ENCODE peak calls at places on chromosomes 11 and 22, in seven cellular contexts. V, F, X, Z, Y, T and J are unnamed samples.

GRCh38 chr11:34192481-34193401 is 87.3 kb downstream of the NAT10 start:
- DNase-seq in V (peak), F (peak), X (peak), Z (no peak), Y (peak), T (peak), J (peak)

GRCh38 chr11:13304655-13305340 is 27.2 kb downstream of the BMAL1 start:
- DNase-seq in V (no peak), F (no peak), X (no peak), Z (no peak), Y (no peak), T (peak), J (no peak)

GRCh38 chr22:43919106-43919965 is 4.3 kb upstream of the PNPLA3 start:
- DNase-seq in V (peak), F (no peak), X (no peak), Z (no peak), Y (no peak), T (no peak), J (no peak)

GRCh38 chr22:28013611-28014010 is 94.6 kb upstream of the PITPNB start:
- DNase-seq in V (no peak), F (no peak), X (no peak), Z (no peak), Y (no peak), T (no peak), J (no peak)

GRCh38 chr22:28976588-28976987 is 85.0 kb downstream of the C22orf31 start:
- DNase-seq in V (peak), F (no peak), X (no peak), Z (no peak), Y (no peak), T (no peak), J (no peak)

GRCh38 chr22:40476341-40476740 is 105.9 kb downstream of the SGSM3 start:
- DNase-seq in V (no peak), F (no peak), X (no peak), Z (no peak), Y (peak), T (no peak), J (no peak)

GRCh38 chr11:1341928-1342524 is 32.6 kb upstream of the TOLLIP start:
- DNase-seq in V (peak), F (no peak), X (no peak), Z (no peak), Y (peak), T (no peak), J (peak)

GRCh38 chr22:39292561-39293074 is 26.8 kb downstream of the RPL3 start:
- DNase-seq in V (peak), F (peak), X (peak), Z (peak), Y (peak), T (peak), J (peak)

GRCh38 chr11:3616721-3617460 is 24.9 kb downstream of the ART5 start:
- DNase-seq in V (no peak), F (no peak), X (no peak), Z (no peak), Y (no peak), T (no peak), J (no peak)

GRCh38 chr11:62552465-62552782 is 5.8 kb upstream of the AHNAK start:
- DNase-seq in V (peak), F (no peak), X (no peak), Z (no peak), Y (peak), T (no peak), J (peak)

GRCh38 chr11:70230151-70230839 is 27.2 kb downstream of the FADD start:
- DNase-seq in V (peak), F (peak), X (no peak), Z (no peak), Y (no peak), T (no peak), J (no peak)

GRCh38 chr11:111629499-111629898 is 27.2 kb downstream of the SIK2 start:
- DNase-seq in V (no peak), F (no peak), X (no peak), Z (no peak), Y (no peak), T (no peak), J (no peak)

GRCh38 chr11:133118563-133119303 is 413.6 kb downstream of the OPCML start:
- DNase-seq in V (no peak), F (no peak), X (no peak), Z (no peak), Y (no peak), T (no peak), J (no peak)

GRCh38 chr11:28566643-28567042 is 458.5 kb downstream of the METTL15 start:
- DNase-seq in V (peak), F (peak), X (peak), Z (peak), Y (peak), T (peak), J (peak)
- H3K4me3 ChIP-seq in V (peak), F (peak), X (no peak), Z (no peak), Y (no peak), T (peak), J (no peak)

GRCh38 chr11:118175600-118176399 is 639 bp downstream of the SCN2B start:
- DNase-seq in V (no peak), F (no peak), X (no peak), Z (no peak), Y (no peak), T (no peak), J (no peak)

GRCh38 chr11:118174006-118174567 is 2.4 kb downstream of the SCN2B start:
- DNase-seq in V (no peak), F (no peak), X (no peak), Z (no peak), Y (no peak), T (no peak), J (no peak)

GRCh38 chr11:118180300-118180703 is 3.9 kb upstream of the SCN2B start:
- DNase-seq in V (peak), F (no peak), X (no peak), Z (no peak), Y (no peak), T (peak), J (no peak)

GRCh38 chr11:118175031-118175531 is 1.4 kb downstream of the SCN2B start:
- DNase-seq in V (peak), F (no peak), X (no peak), Z (no peak), Y (peak), T (no peak), J (no peak)

DNA sequence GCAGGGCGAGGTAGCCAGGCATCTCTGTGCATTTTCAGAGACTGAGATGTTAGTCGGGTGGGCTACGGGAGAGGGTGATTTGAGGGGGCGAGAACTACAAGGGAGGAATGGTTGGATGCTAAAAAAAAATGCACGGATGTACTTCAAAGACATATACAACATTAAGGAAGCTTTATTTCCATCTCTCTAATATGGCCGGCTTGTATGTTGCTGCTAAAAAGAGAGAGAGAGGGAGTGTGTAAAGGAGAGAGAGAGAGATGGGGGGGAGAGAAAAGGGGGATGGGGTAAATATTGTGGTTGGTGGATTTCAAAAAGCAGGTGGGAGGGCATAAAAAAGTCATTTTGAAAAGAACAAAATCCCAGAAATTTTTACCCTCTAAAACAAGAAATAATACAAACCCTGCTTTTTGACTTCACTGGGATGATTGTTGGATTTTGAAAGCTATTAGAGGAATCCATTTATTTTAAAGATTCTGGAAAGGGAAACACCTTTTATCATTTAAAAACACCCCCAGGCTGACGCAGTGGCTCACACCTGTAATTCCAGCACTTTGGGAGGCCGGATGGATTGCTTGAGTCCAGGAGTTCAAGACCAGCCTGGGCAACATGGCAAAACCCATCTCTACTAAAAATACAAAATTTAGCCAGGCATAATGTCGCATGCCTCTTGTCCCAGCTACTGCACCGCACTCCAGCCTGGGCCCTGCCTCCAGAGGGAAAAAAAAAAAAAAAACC is at the start of gene SCN2B:
- DNase-seq in V (no peak), F (no peak), X (no peak), Z (no peak), Y (no peak), T (no peak), J (no peak)
- H3K4me3 ChIP-seq in V (no peak), F (no peak), X (no peak), Z (no peak), Y (no peak), T (peak), J (peak)

GRCh38 chr11:64303109-64304031 is 2.0 kb upstream of the ESRRA start:
- DNase-seq in V (no peak), F (no peak), X (no peak), Z (peak), Y (no peak), T (no peak), J (no peak)
- H3K4me3 ChIP-seq in V (no peak), F (no peak), X (no peak), Z (no peak), Y (no peak), T (peak), J (no peak)

DNA sequence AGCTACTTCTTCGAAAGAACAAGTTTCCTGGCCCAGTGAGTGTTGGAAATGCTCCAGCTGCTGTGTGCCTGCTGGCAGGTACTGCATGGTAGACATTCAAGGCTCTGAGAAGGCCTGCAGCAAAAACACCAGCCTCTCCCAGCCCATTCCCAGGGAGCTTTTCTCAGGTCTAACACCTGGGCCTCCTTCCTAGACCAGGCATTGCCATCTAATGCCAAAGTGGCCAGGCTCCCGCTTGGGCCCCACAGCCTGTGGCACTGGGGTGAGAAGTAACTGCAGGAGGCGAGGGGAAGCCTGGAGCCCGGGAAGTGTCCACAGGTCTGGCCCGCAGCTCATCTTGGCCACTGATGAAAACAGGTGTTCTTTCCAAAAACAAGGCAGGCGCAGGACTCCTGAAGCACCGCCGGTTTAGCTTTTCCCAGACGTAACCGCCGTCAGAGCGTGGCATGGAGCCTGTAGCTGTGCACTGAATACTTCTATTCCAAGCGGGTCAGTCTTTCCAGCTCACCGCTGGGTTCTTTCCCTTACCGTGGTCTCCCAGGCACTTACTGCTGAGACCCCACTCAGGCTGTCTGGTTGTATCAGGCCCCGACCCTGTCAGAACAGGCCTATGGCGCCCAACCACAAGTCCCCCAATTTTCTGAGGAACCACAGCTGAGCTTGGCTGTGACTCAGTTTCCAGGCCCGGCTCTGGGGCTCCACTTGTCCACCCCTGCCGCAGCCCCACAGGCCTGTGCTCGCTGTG is 1.2 kb upstream of the TCIRG1 start:
- DNase-seq in V (no peak), F (peak), X (no peak), Z (peak), Y (no peak), T (no peak), J (no peak)
- H3K4me3 ChIP-seq in V (no peak), F (no peak), X (no peak), Z (peak), Y (no peak), T (peak), J (no peak)

DNA sequence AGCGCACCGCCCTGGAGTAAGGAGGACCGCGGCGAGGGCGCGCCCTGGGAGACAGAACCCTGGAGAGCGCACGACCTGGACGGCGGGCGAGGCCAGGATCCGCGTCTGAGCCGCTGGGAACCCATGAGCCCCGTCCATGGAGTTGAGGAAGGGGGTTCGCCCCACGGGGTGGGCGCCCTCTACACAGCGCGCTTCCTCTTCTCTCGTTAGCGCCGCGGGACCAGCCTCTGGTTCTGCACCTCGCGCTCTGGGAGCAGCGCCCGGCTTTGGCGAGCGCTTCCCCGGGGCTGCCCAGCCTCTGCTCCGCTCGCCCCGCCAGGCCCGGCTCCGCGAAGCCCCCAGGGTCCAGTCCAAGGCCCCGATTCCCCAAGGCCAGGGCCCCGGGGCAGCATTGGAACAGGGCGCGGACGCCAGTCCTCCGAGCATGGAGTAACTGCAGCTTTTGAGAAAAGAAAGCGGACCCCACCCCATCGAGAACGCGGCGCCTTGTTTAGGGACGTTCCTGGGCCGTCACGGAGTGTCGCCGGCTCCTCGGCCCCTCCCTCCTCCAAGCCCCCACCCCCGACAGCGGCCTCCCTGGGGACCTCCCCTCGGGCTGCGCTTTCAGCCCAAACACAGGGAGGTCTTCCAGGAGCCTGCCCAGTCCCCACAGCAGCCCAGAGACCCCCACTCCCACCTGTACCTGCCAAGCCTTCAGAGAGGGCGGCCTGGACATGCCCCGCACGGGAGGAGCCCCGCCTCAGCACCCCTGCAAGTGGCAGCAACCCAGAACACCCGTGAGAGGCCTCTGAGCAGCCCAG is 56.2 kb downstream of the BRD1 start:
- DNase-seq in V (no peak), F (no peak), X (no peak), Z (peak), Y (no peak), T (peak), J (no peak)
- H3K4me3 ChIP-seq in V (no peak), F (no peak), X (no peak), Z (no peak), Y (no peak), T (no peak), J (no peak)

GRCh38 chr11:35563413-35564245 is 38.2 kb upstream of the PAMR1 start:
- DNase-seq in V (peak), F (no peak), X (no peak), Z (no peak), Y (peak), T (no peak), J (no peak)
- H3K4me3 ChIP-seq in V (no peak), F (no peak), X (no peak), Z (no peak), Y (no peak), T (no peak), J (no peak)

GRCh38 chr11:67278939-67279588 is 10.0 kb upstream of the ANKRD13D start:
- DNase-seq in V (no peak), F (peak), X (no peak), Z (no peak), Y (no peak), T (peak), J (no peak)

GRCh38 chr11:67279589-67280340 is 9.3 kb upstream of the ANKRD13D start:
- DNase-seq in V (no peak), F (peak), X (no peak), Z (no peak), Y (no peak), T (peak), J (no peak)

GRCh38 chr11:67276821-67277230 is 10.6 kb downstream of the GRK2 start:
- DNase-seq in V (peak), F (peak), X (no peak), Z (peak), Y (no peak), T (peak), J (peak)

GRCh38 chr11:67277231-67277961 is 11.1 kb downstream of the GRK2 start:
- DNase-seq in V (peak), F (peak), X (peak), Z (peak), Y (peak), T (peak), J (peak)

GRCh38 chr11:67278135-67278938 is 10.8 kb upstream of the ANKRD13D start:
- DNase-seq in V (no peak), F (peak), X (no peak), Z (peak), Y (no peak), T (peak), J (no peak)
- H3K4me3 ChIP-seq in V (no peak), F (no peak), X (no peak), Z (no peak), Y (no peak), T (peak), J (no peak)